ENCODE peak calls at places on chromosomes 3 and 15, in seven cellular contexts. Z is cardiac muscle cell, Q is pancreas, C is neural crest cell, E is colonic mucosa, V is brain microvascular endothelial cell, K is body of pancreas. D is an unnamed sample.

GRCh38 chr3:114827495-114827894 is 319.6 kb downstream of the ZBTB20 start:
- DNase-seq in Z (peak), Q (no peak), C (peak), E (no peak), V (peak), K (no peak), D (peak)

GRCh38 chr15:64010719-64011118 is 35.6 kb downstream of the DAPK2 start:
- DNase-seq in Z (no peak), Q (peak), C (no peak), E (peak), V (peak), K (peak), D (peak)

GRCh38 chr15:92082217-92082843 is 228.8 kb downstream of the SLCO3A1 start:
- DNase-seq in Z (peak), Q (peak), C (peak), E (peak), V (peak), K (peak), D (peak)

GRCh38 chr3:25689226-25689625 is 24.5 kb upstream of the TOP2B start:
- DNase-seq in Z (no peak), Q (no peak), C (no peak), E (no peak), V (no peak), K (no peak), D (no peak)

GRCh38 chr3:69444980-69445379 is 59.1 kb upstream of the FRMD4B start:
- DNase-seq in Z (no peak), Q (no peak), C (no peak), E (no peak), V (no peak), K (no peak), D (no peak)

GRCh38 chr3:191376742-191377141 is 46.4 kb upstream of the UTS2B start:
- DNase-seq in Z (no peak), Q (no peak), C (no peak), E (peak), V (peak), K (no peak), D (no peak)

GRCh38 chr3:125013095-125013494 is 42.7 kb downstream of the HEG1 start:
- DNase-seq in Z (no peak), Q (no peak), C (no peak), E (no peak), V (no peak), K (no peak), D (no peak)

GRCh38 chr15:73240864-73241499 is 127.8 kb downstream of the HCN4 start:
- DNase-seq in Z (peak), Q (peak), C (peak), E (peak), V (peak), K (peak), D (peak)

GRCh38 chr3:82050382-82050781 is 288.9 kb upstream of the GBE1 start:
- DNase-seq in Z (no peak), Q (no peak), C (no peak), E (no peak), V (no peak), K (no peak), D (no peak)

GRCh38 chr3:106006001-106006400 is 137.2 kb upstream of the CBLB start:
- DNase-seq in Z (no peak), Q (no peak), C (no peak), E (no peak), V (peak), K (no peak), D (peak)

GRCh38 chr3:185024966-185025365 is 127.9 kb downstream of the C3orf70 start:
- DNase-seq in Z (peak), Q (no peak), C (no peak), E (no peak), V (no peak), K (no peak), D (no peak)

GRCh38 chr3:198081421-198081844 is 121.4 kb downstream of the LMLN start:
- DNase-seq in Z (no peak), Q (peak), C (peak), E (no peak), V (no peak), K (no peak), D (no peak)

GRCh38 chr3:46500631-46501377 is 3.0 kb downstream of the RTP3 start:
- DNase-seq in Z (no peak), Q (no peak), C (no peak), E (no peak), V (peak), K (no peak), D (peak)

GRCh38 chr15:32107477-32108080 is 77.3 kb downstream of the CHRNA7 start:
- DNase-seq in Z (no peak), Q (no peak), C (no peak), E (no peak), V (no peak), K (no peak), D (no peak)

GRCh38 chr3:13261104-13261800 is 158.9 kb downstream of the NUP210 start:
- DNase-seq in Z (peak), Q (no peak), C (no peak), E (no peak), V (no peak), K (no peak), D (no peak)

GRCh38 chr3:57729339-57730039 is 26.6 kb upstream of the SLMAP start:
- DNase-seq in Z (no peak), Q (no peak), C (no peak), E (no peak), V (no peak), K (no peak), D (no peak)

GRCh38 chr3:13093687-13094086 is 20.5 kb upstream of the IQSEC1 start:
- DNase-seq in Z (no peak), Q (no peak), C (no peak), E (no peak), V (no peak), K (no peak), D (no peak)

GRCh38 chr3:52754373-52754772 is 16.4 kb downstream of the NEK4 start:
- DNase-seq in Z (no peak), Q (no peak), C (no peak), E (no peak), V (no peak), K (no peak), D (no peak)

GRCh38 chr3:126858401-126858800 is 124.5 kb upstream of the PLXNA1 start:
- DNase-seq in Z (no peak), Q (no peak), C (no peak), E (no peak), V (no peak), K (no peak), D (no peak)

GRCh38 chr3:4808637-4809036 is 170.6 kb upstream of the BHLHE40 start:
- DNase-seq in Z (no peak), Q (no peak), C (no peak), E (no peak), V (no peak), K (peak), D (no peak)

GRCh38 chr3:136277115-136277514 is 27.0 kb downstream of the PCCB start:
- DNase-seq in Z (no peak), Q (peak), C (no peak), E (no peak), V (no peak), K (peak), D (no peak)

GRCh38 chr3:8220291-8220690 is 281.3 kb upstream of the LMCD1 start:
- DNase-seq in Z (no peak), Q (no peak), C (no peak), E (no peak), V (peak), K (no peak), D (no peak)

GRCh38 chr3:170560296-170560695 is 25.6 kb downstream of the SLC7A14 start:
- DNase-seq in Z (no peak), Q (no peak), C (no peak), E (no peak), V (no peak), K (no peak), D (no peak)

GRCh38 chr3:77799280-77799679 is 759.4 kb downstream of the ROBO2 start:
- DNase-seq in Z (no peak), Q (no peak), C (no peak), E (no peak), V (no peak), K (no peak), D (no peak)

GRCh38 chr15:73870700-73871408 is 2.5 kb upstream of the TBC1D21 start:
- DNase-seq in Z (peak), Q (peak), C (no peak), E (no peak), V (peak), K (no peak), D (peak)

GRCh38 chr3:133837487-133838295 is 32.1 kb downstream of the SRPRB start:
- DNase-seq in Z (no peak), Q (no peak), C (no peak), E (no peak), V (no peak), K (no peak), D (no peak)

GRCh38 chr15:39785139-39785538 is 2.5 kb upstream of the FSIP1 start:
- DNase-seq in Z (no peak), Q (peak), C (no peak), E (no peak), V (no peak), K (no peak), D (no peak)

DNA sequence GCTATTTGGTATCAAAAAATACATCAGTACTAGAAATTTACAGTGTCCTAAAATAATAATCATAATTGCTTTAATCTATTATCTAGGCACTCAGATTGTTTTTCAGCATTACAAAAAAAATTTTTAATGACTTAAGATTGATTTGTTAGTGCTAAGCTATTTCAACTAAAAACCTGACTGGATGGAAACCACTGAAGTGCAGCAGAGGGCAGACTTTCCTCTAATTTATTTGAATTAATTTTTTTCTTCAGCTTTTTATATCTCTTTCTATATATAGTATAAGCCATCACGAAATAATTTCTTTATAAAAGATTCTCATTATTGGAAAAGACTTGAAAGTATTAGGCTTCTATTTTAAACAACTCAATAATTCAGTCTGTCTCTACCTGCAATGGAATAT is 131.4 kb downstream of the IQCH start:
- DNase-seq in Z (no peak), Q (no peak), C (no peak), E (no peak), V (no peak), K (no peak), D (no peak)
- TF ChIP-seq CTCF in Z (peak), Q (no peak), C (peak), E (no peak), V (peak), K (no peak), D (peak)

GRCh38 chr3:11155341-11156025 is 1.2 kb downstream of the HRH1 start:
- DNase-seq in Z (peak), Q (no peak), C (peak), E (peak), V (peak), K (peak), D (peak)
- TF ChIP-seq CTCF in Z (peak), Q (peak), C (peak), E (peak), V (peak), K (peak), D (peak)

DNA sequence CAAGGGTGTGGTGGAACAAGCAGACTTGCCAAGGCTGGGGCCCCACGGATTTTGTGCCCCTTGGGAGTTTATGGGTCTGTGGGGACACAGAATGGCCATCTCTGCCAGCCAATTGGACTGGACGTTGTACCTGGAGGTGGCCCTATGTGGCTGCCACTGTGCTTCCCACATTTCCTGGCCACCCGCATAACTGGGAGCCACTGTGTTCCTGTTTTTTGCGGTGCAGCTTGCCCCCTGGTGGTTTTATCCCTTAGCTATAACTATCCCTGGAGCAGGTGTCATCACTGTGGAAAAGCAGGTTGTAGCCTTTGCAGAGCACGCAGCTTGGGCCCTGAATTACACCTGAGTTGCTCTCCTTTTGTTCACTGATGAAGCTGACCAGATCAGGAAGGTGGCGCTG is 306.3 kb downstream of the ZPLD1 start:
- DNase-seq in Z (peak), Q (no peak), C (no peak), E (no peak), V (no peak), K (no peak), D (no peak)
- TF ChIP-seq CTCF in Z (no peak), Q (no peak), C (no peak), E (no peak), V (no peak), K (no peak), D (peak)

GRCh38 chr3:143122089-143122430 is 2.5 kb downstream of the CHST2 start:
- DNase-seq in Z (no peak), Q (no peak), C (no peak), E (no peak), V (no peak), K (no peak), D (no peak)

GRCh38 chr3:143120716-143121239 is 1.2 kb downstream of the CHST2 start:
- DNase-seq in Z (peak), Q (no peak), C (peak), E (peak), V (peak), K (peak), D (no peak)

GRCh38 chr3:143119974-143120715 is 574 bp downstream of the CHST2 start:
- DNase-seq in Z (peak), Q (no peak), C (peak), E (peak), V (peak), K (peak), D (no peak)

GRCh38 chr3:143122608-143123352 is 3.2 kb downstream of the CHST2 start:
- DNase-seq in Z (no peak), Q (no peak), C (no peak), E (no peak), V (no peak), K (no peak), D (no peak)

GRCh38 chr3:143121240-143122088 is 1.9 kb downstream of the CHST2 start:
- DNase-seq in Z (peak), Q (peak), C (peak), E (peak), V (peak), K (peak), D (peak)
- TF ChIP-seq CTCF in Z (peak), Q (no peak), C (peak), E (no peak), V (peak), K (no peak), D (peak)

GRCh38 chr15:41932511-41932910 is 38.7 kb upstream of the SPTBN5 start:
- DNase-seq in Z (no peak), Q (no peak), C (no peak), E (no peak), V (no peak), K (no peak), D (no peak)

GRCh38 chr15:41930867-41931222 is 37.0 kb upstream of the SPTBN5 start:
- DNase-seq in Z (no peak), Q (no peak), C (no peak), E (no peak), V (no peak), K (no peak), D (no peak)

GRCh38 chr15:41932101-41932500 is 38.2 kb upstream of the SPTBN5 start:
- DNase-seq in Z (no peak), Q (no peak), C (no peak), E (no peak), V (no peak), K (no peak), D (no peak)

GRCh38 chr15:41928637-41929620 is 35.1 kb upstream of the SPTBN5 start:
- DNase-seq in Z (no peak), Q (no peak), C (no peak), E (peak), V (no peak), K (no peak), D (no peak)

DNA sequence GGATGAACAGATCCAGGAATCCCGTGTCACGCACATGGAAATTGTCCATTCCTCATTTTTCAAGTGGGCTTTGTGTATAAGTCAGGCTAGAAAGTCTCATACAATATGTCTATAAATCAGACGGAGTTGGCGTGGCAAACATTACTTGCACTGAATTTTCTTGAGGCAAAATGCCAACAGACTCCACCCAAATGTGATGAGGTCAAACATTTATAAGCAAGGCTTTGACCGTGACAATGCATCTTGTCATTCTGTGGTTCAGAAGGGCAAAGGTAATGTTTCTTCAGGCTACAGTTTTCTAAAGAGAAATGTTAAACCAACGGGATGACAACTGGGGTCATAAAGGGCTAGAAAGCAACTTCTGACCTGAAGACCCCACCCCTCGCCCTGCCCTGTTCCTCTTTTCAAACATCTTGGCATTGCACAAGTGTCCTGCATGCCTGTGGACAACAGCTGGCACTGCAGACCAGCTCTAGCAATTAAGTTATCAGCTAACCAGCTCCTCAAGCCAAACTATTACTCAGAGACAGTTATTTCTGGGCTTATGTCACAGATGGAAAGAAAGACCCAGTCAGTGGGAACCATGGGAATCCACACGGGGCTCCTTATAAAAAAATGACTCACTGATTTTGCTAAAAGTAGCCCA is 36.5 kb upstream of the SPTBN5 start:
- DNase-seq in Z (no peak), Q (no peak), C (no peak), E (peak), V (peak), K (no peak), D (no peak)
- TF ChIP-seq CTCF in Z (peak), Q (no peak), C (no peak), E (no peak), V (peak), K (no peak), D (peak)

DNA sequence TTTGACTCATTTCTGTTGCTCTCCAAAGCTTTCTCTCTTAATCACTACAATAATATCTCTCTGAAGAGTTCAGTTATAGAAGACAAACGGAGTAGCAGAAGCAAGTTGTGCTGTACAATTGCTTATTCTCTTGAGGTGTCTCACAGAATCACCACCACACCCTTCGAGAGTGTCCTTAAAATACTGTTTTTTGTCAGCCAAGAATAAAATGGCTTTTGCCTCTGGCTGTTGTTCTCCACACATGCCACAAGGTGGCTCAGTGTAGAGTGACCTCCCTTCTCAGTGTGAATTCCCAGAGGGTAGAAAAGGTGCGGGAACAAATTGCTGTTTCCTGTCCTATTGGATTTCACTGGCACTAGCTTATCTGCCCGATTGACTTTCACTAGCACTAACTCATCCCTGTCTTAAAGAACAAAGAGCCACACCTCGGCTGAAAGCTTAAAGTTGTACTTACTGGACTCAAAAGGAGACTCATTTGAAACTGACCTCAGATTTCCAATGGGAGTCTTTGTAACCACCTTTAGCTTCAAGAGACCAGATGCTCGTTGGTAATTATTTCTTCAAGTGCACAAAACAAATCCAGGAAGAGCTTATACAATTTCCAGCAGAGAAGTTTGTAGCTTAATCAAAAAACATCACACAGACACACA is 134.3 kb upstream of the SATB1 start:
- DNase-seq in Z (peak), Q (no peak), C (peak), E (peak), V (peak), K (peak), D (no peak)
- TF ChIP-seq CTCF in Z (peak), Q (peak), C (peak), E (peak), V (peak), K (peak), D (peak)

DNA sequence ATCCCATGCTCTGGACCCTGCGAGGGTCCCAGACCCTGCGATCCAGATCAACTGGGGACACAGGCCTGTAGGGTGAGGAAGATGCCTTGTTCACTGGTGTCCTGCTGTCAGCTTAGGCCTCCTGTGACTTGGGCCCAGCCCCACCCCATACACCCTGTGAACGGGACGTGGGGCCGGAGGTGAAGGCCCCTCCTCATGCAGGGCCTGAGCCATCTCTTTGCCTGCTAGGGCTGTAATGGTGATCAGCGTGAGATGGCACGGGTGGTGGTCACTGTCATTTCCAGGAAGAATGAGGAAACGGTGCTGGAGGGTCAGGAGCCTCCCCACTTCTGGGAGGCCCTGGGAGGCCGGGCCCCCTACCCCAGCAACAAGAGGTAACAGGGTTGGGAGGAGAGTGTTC is 12.4 kb downstream of the VILL start:
- DNase-seq in Z (no peak), Q (peak), C (no peak), E (no peak), V (no peak), K (no peak), D (no peak)
- TF ChIP-seq CTCF in Z (no peak), Q (no peak), C (no peak), E (no peak), V (no peak), K (no peak), D (no peak)

DNA sequence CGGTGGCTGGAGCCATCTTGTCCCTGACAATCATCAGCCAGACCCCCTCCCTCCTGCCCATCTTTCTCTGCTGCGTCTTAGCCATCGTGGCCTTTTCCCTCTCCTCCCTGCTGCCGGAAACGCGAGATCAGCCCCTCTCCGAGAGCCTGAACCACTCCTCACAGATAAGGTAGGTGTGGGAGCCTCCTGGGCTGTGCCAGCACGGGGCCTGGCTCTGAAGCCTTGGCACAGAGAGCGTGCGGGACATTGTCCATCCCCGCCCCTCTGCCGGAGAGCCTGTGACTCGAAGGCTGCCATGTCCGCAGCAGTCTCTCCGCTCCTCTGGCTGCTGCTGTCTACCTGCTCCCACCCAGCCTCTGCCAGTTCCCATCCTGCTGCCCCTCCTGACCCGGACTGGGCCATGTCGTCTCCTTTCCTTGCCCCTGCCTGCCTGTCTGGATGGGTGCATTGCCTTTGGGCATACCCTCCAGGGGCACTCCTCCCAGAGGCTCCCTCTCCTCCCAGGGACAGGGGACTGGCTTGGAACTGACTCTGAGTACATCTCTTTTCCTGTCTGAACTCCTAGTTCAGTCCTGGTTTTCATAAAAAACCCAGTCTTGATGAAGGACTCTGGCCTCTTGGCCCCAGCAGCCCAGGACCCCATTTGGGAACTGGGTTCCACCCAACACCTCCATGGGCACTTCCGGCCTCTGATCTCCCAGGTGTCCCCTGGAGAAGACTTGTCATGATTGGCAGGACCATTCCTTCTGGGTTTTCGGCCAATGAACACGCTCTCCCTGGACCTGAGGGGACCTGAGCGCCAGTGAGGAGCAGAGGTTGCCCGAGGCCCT is 30.0 kb upstream of the XYLB start:
- DNase-seq in Z (no peak), Q (no peak), C (no peak), E (no peak), V (no peak), K (no peak), D (no peak)
- TF ChIP-seq CTCF in Z (no peak), Q (no peak), C (no peak), E (no peak), V (no peak), K (no peak), D (no peak)

D was measured in retinal pigment epithelial cell.